ENCODE peak calls at places on chromosomes 12 and 14, in four cellular contexts. O is WTC11, Z is fibroblast of lung, D is body of pancreas. I is an unnamed sample.
A peak's percentile ranks its signal among the peaks of the same experiment; 100 is the strongest.

GRCh38 chr12:19201653-19202052 is 72.1 kb downstream of the PLEKHA5 start:
- DNase-seq in O (no peak), Z (no peak), D (no peak), I (no peak)

GRCh38 chr12:7158866-7159600 is 28.9 kb downstream of the CLSTN3 start:
- DNase-seq in O (no peak), Z (no peak), D (no peak), I (no peak)

GRCh38 chr12:42706331-42706730 is 116.8 kb upstream of the PRICKLE1 start:
- DNase-seq in O (no peak), Z (peak; percentile 37), D (no peak), I (no peak)

GRCh38 chr14:64855732-64856527 is 23.8 kb downstream of the SPTB start:
- DNase-seq in O (no peak), Z (no peak), D (no peak), I (no peak)

GRCh38 chr12:54191126-54191525 is 2.3 kb upstream of the SMUG1 start:
- DNase-seq in O (no peak), Z (no peak), D (no peak), I (no peak)

GRCh38 chr12:50574621-50575348 is 70.0 kb downstream of the DIP2B start:
- DNase-seq in O (no peak), Z (no peak), D (no peak), I (no peak)

GRCh38 chr12:11834104-11834812 is 184.8 kb downstream of the ETV6 start:
- DNase-seq in O (no peak), Z (peak; percentile 39), D (no peak), I (no peak)

GRCh38 chr14:49940805-49941421 is 48.0 kb downstream of the ARF6 start:
- DNase-seq in O (no peak), Z (peak; percentile 71), D (no peak), I (no peak)

GRCh38 chr12:46926536-46926935 is 100.7 kb upstream of the SLC38A4 start:
- DNase-seq in O (no peak), Z (no peak), D (no peak), I (no peak)

GRCh38 chr12:48442191-48442828 is 30.0 kb upstream of the ANP32D start:
- DNase-seq in O (peak; percentile 16), Z (no peak), D (no peak), I (no peak)

GRCh38 chr14:103613517-103613916 is 15.5 kb upstream of the KLC1 start:
- DNase-seq in O (no peak), Z (no peak), D (no peak), I (no peak)

GRCh38 chr12:55717397-55718007 is 1.7 kb downstream of the BLOC1S1 start:
- DNase-seq in O (no peak), Z (peak; percentile 85), D (no peak), I (no peak)

GRCh38 chr14:28751467-28752058 is 15.0 kb upstream of the FOXG1 start:
- DNase-seq in O (peak; percentile 50), Z (peak; percentile 59), D (peak; percentile 29), I (no peak)

GRCh38 chr14:100025111-100025510 is 40.1 kb upstream of the EVL start:
- DNase-seq in O (peak; percentile 64), Z (peak; percentile 26), D (peak; percentile 18), I (no peak)

GRCh38 chr12:50276912-50277671 is 6.2 kb downstream of the LIMA1 start:
- DNase-seq in O (no peak), Z (no peak), D (no peak), I (no peak)

GRCh38 chr14:32720927-32721326 is 217.8 kb upstream of the NPAS3 start:
- DNase-seq in O (no peak), Z (peak; percentile 49), D (no peak), I (no peak)

GRCh38 chr12:76706099-76706498 is 57.8 kb upstream of the ZDHHC17 start:
- DNase-seq in O (no peak), Z (peak; percentile 58), D (no peak), I (no peak)

GRCh38 chr14:33686218-33686617 is 264.7 kb downstream of the EGLN3 start:
- DNase-seq in O (no peak), Z (peak; percentile 92), D (no peak), I (no peak)

GRCh38 chr12:111066744-111067437 is 146.5 kb upstream of the MYL2 start:
- DNase-seq in O (no peak), Z (no peak), D (no peak), I (no peak)

GRCh38 chr12:94621662-94622359 is 28.5 kb downstream of the TMCC3 start:
- DNase-seq in O (no peak), Z (peak; percentile 74), D (no peak), I (no peak)

GRCh38 chr14:51448831-51449665 is 202.7 kb upstream of the FRMD6 start:
- DNase-seq in O (no peak), Z (peak; percentile 96), D (peak; percentile 48), I (no peak)

GRCh38 chr14:65850429-65851145 is 438.1 kb downstream of the FUT8 start:
- DNase-seq in O (no peak), Z (no peak), D (no peak), I (no peak)

GRCh38 chr12:85588221-85588620 is 248.0 kb downstream of the RASSF9 start:
- DNase-seq in O (no peak), Z (no peak), D (no peak), I (no peak)

GRCh38 chr14:47959753-47960152 is 284.3 kb upstream of the MDGA2 start:
- DNase-seq in O (no peak), Z (peak; percentile 0), D (no peak), I (no peak)

GRCh38 chr12:12671850-12672660 is 23.9 kb downstream of the GPR19 start:
- DNase-seq in O (no peak), Z (peak; percentile 61), D (no peak), I (no peak)

GRCh38 chr14:94341654-94342333 is 18.7 kb upstream of the SERPINA6 start:
- DNase-seq in O (no peak), Z (peak; percentile 74), D (no peak), I (no peak)

GRCh38 chr12:103882861-103883596 is 42.0 kb upstream of the NT5DC3 start:
- DNase-seq in O (no peak), Z (no peak), D (no peak), I (no peak)

GRCh38 chr12:112153900-112154234 is 28.5 kb downstream of the TRAFD1 start:
- DNase-seq in O (no peak), Z (no peak), D (no peak), I (no peak)
- TF ChIP-seq CTCF in O (no peak), Z (no peak), D (no peak), I (no peak)

DNA sequence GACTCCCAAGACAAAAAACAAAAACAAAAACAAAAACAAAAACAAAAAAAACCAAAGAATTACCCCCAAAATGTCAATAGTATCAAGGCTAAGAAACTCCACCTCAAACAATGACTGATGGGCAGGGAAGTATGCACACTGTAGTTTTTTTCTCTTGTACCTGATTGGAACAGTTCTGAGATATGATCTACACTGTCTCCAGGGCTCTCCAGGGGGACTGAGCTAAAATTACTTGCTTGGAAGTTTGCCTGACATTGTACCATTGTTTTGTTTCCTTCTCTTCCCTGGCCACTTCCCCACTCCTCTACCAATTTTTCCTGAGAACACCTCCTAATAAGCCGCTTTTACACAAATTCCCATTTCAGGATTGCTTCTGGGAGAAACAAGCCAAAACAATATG is 22.3 kb upstream of the CATSPERB start:
- DNase-seq in O (no peak), Z (no peak), D (no peak), I (no peak)
- TF ChIP-seq CTCF in O (no peak), Z (no peak), D (no peak), I (no peak)

GRCh38 chr14:57290753-57291152 is 22.0 kb downstream of the AP5M1 start:
- DNase-seq in O (no peak), Z (no peak), D (no peak), I (no peak)

GRCh38 chr14:57295261-57295660 is 26.5 kb downstream of the AP5M1 start:
- DNase-seq in O (no peak), Z (no peak), D (no peak), I (no peak)

GRCh38 chr14:57297852-57298251 is 29.1 kb downstream of the AP5M1 start:
- DNase-seq in O (no peak), Z (no peak), D (no peak), I (no peak)

GRCh38 chr14:57291692-57292647 is 23.2 kb downstream of the AP5M1 start:
- DNase-seq in O (no peak), Z (no peak), D (no peak), I (no peak)

GRCh38 chr14:57293851-57294837 is 25.4 kb downstream of the AP5M1 start:
- DNase-seq in O (no peak), Z (peak; percentile 20), D (no peak), I (no peak)
- TF ChIP-seq CTCF in O (no peak), Z (peak; percentile 21), D (peak; percentile 13), I (peak; percentile 42)

GRCh38 chr12:3259976-3260375 is 182.8 kb downstream of the TSPAN9 start:
- DNase-seq in O (no peak), Z (no peak), D (no peak), I (no peak)
- TF ChIP-seq CTCF in O (no peak), Z (no peak), D (no peak), I (no peak)

GRCh38 chr14:90556050-90556477 is 159.2 kb downstream of the CALM1 start:
- DNase-seq in O (peak; percentile 63), Z (no peak), D (peak; percentile 36), I (no peak)

GRCh38 chr14:90555126-90556049 is 158.6 kb downstream of the CALM1 start:
- DNase-seq in O (no peak), Z (no peak), D (no peak), I (no peak)

GRCh38 chr14:90558041-90558982 is 161.5 kb downstream of the CALM1 start:
- DNase-seq in O (no peak), Z (no peak), D (no peak), I (no peak)

GRCh38 chr14:90557516-90557915 is 160.7 kb downstream of the CALM1 start:
- DNase-seq in O (no peak), Z (no peak), D (no peak), I (no peak)

GRCh38 chr14:90556666-90557450 is 160.0 kb downstream of the CALM1 start:
- DNase-seq in O (no peak), Z (no peak), D (no peak), I (no peak)
- TF ChIP-seq CTCF in O (no peak), Z (no peak), D (no peak), I (no peak)

DNA sequence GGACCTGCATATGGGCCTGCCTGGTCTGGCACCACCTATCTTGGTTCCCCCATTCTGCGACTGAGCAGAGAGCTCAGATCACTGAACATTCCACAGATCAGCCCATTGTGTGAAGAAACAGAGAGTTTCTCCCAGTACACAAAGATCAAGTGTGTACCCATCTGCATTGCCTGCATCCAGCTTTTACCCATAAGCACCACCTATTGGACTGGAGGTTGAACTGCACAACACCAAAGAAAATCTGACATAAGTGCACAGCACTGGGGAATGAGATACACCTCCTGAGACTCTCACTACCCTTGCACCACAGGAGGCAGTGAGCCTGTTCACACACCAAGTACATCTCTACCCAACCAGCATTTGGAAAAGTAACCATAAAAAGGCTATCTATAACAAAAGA is 362.6 kb upstream of the CLEC14A start:
- DNase-seq in O (no peak), Z (no peak), D (no peak), I (no peak)
- TF ChIP-seq CTCF in O (no peak), Z (peak; percentile 14), D (no peak), I (no peak)